ENCODE peak calls at places on chromosomes 16 and 17, in nine cellular contexts. One of them, this sample, is unnamed.

GRCh38 chr17:7114241-7114874 is at the start of gene ASGR2:
- DNase-seq in PC-9: no peak
- DNase-seq in cardiac muscle cell: no peak
- DNase-seq in vagina: no peak
- DNase-seq in Peyer's patch: peak; percentile 36
- DNase-seq in PC-3: no peak
- DNase-seq in lung: no peak
- DNase-seq in HepG2: peak; percentile 98
- DNase-seq in thyroid gland: no peak
- DNase-seq in this sample: no peak

GRCh38 chr17:36641877-36642845 is 40.8 kb downstream of the MRM1 start:
- DNase-seq in PC-9: no peak
- DNase-seq in cardiac muscle cell: peak; percentile 40
- DNase-seq in vagina: no peak
- DNase-seq in Peyer's patch: no peak
- DNase-seq in PC-3: no peak
- DNase-seq in lung: no peak
- DNase-seq in HepG2: no peak
- DNase-seq in thyroid gland: peak; percentile 20
- DNase-seq in this sample: no peak

GRCh38 chr17:76641501-76641900 is 2.1 kb downstream of the ST6GALNAC1 start:
- DNase-seq in PC-9: peak; percentile 93
- DNase-seq in cardiac muscle cell: no peak
- DNase-seq in vagina: no peak
- DNase-seq in Peyer's patch: no peak
- DNase-seq in PC-3: peak; percentile 98
- DNase-seq in lung: no peak
- DNase-seq in HepG2: peak; percentile 71
- DNase-seq in thyroid gland: no peak
- DNase-seq in this sample: no peak

GRCh38 chr17:58301504-58302150 is 20.9 kb upstream of the MPO start:
- DNase-seq in PC-9: no peak
- DNase-seq in cardiac muscle cell: no peak
- DNase-seq in vagina: peak; percentile 89
- DNase-seq in Peyer's patch: no peak
- DNase-seq in PC-3: no peak
- DNase-seq in lung: peak; percentile 26
- DNase-seq in HepG2: no peak
- DNase-seq in thyroid gland: no peak
- DNase-seq in this sample: peak; percentile 70

GRCh38 chr17:18235743-18236256 is 10.4 kb downstream of the LLGL1 start:
- DNase-seq in PC-9: peak; percentile 75
- DNase-seq in cardiac muscle cell: no peak
- DNase-seq in vagina: no peak
- DNase-seq in Peyer's patch: no peak
- DNase-seq in PC-3: peak; percentile 72
- DNase-seq in lung: no peak
- DNase-seq in HepG2: no peak
- DNase-seq in thyroid gland: no peak
- DNase-seq in this sample: no peak

GRCh38 chr16:52545544-52546262 is 1.2 kb downstream of the TOX3 start:
- DNase-seq in PC-9: no peak
- DNase-seq in cardiac muscle cell: peak; percentile 21
- DNase-seq in vagina: no peak
- DNase-seq in Peyer's patch: peak; percentile 52
- DNase-seq in PC-3: no peak
- DNase-seq in lung: no peak
- DNase-seq in HepG2: no peak
- DNase-seq in thyroid gland: no peak
- DNase-seq in this sample: no peak

GRCh38 chr17:13346081-13346533 is 255.6 kb downstream of the HS3ST3A1 start:
- DNase-seq in PC-9: no peak
- DNase-seq in cardiac muscle cell: no peak
- DNase-seq in vagina: no peak
- DNase-seq in Peyer's patch: no peak
- DNase-seq in PC-3: peak; percentile 73
- DNase-seq in lung: no peak
- DNase-seq in HepG2: no peak
- DNase-seq in thyroid gland: no peak
- DNase-seq in this sample: no peak

GRCh38 chr16:82684246-82684645 is 57.5 kb downstream of the CDH13 start:
- DNase-seq in PC-9: no peak
- DNase-seq in cardiac muscle cell: no peak
- DNase-seq in vagina: no peak
- DNase-seq in Peyer's patch: no peak
- DNase-seq in PC-3: no peak
- DNase-seq in lung: no peak
- DNase-seq in HepG2: no peak
- DNase-seq in thyroid gland: no peak
- DNase-seq in this sample: no peak

GRCh38 chr17:73757324-73757942 is 113.2 kb upstream of the SDK2 start:
- DNase-seq in PC-9: no peak
- DNase-seq in cardiac muscle cell: no peak
- DNase-seq in vagina: no peak
- DNase-seq in Peyer's patch: no peak
- DNase-seq in PC-3: no peak
- DNase-seq in lung: no peak
- DNase-seq in HepG2: no peak
- DNase-seq in thyroid gland: no peak
- DNase-seq in this sample: no peak

GRCh38 chr17:73030501-73030911 is 62.0 kb downstream of the SLC39A11 start:
- DNase-seq in PC-9: no peak
- DNase-seq in cardiac muscle cell: no peak
- DNase-seq in vagina: no peak
- DNase-seq in Peyer's patch: peak; percentile 69
- DNase-seq in PC-3: no peak
- DNase-seq in lung: no peak
- DNase-seq in HepG2: peak; percentile 57
- DNase-seq in thyroid gland: no peak
- DNase-seq in this sample: no peak

GRCh38 chr16:57572978-57573733 is 30.7 kb downstream of the ADGRG5 start:
- DNase-seq in PC-9: no peak
- DNase-seq in cardiac muscle cell: no peak
- DNase-seq in vagina: no peak
- DNase-seq in Peyer's patch: no peak
- DNase-seq in PC-3: no peak
- DNase-seq in lung: no peak
- DNase-seq in HepG2: no peak
- DNase-seq in thyroid gland: no peak
- DNase-seq in this sample: peak; percentile 34

GRCh38 chr17:1252203-1252608 is 18.0 kb upstream of the BHLHA9 start:
- DNase-seq in PC-9: no peak
- DNase-seq in cardiac muscle cell: no peak
- DNase-seq in vagina: no peak
- DNase-seq in Peyer's patch: no peak
- DNase-seq in PC-3: no peak
- DNase-seq in lung: no peak
- DNase-seq in HepG2: no peak
- DNase-seq in thyroid gland: no peak
- DNase-seq in this sample: no peak

GRCh38 chr17:19384723-19385391 is 2.1 kb downstream of the MFAP4 start:
- DNase-seq in PC-9: no peak
- DNase-seq in cardiac muscle cell: no peak
- DNase-seq in vagina: no peak
- DNase-seq in Peyer's patch: peak; percentile 77
- DNase-seq in PC-3: no peak
- DNase-seq in lung: peak; percentile 75
- DNase-seq in HepG2: no peak
- DNase-seq in thyroid gland: peak; percentile 95
- DNase-seq in this sample: peak; percentile 96

GRCh38 chr17:75181608-75182318 is 996 bp downstream of the SUMO2 start:
- DNase-seq in PC-9: no peak
- DNase-seq in cardiac muscle cell: peak; percentile 15
- DNase-seq in vagina: no peak
- DNase-seq in Peyer's patch: peak; percentile 62
- DNase-seq in PC-3: no peak
- DNase-seq in lung: no peak
- DNase-seq in HepG2: no peak
- DNase-seq in thyroid gland: peak; percentile 11
- DNase-seq in this sample: no peak

GRCh38 chr17:32279933-32280716 is 14.5 kb downstream of the RHBDL3 start:
- DNase-seq in PC-9: no peak
- DNase-seq in cardiac muscle cell: no peak
- DNase-seq in vagina: no peak
- DNase-seq in Peyer's patch: no peak
- DNase-seq in PC-3: no peak
- DNase-seq in lung: no peak
- DNase-seq in HepG2: no peak
- DNase-seq in thyroid gland: no peak
- DNase-seq in this sample: no peak

GRCh38 chr16:67429053-67429798 is 1.7 kb upstream of the HSD11B2 start:
- DNase-seq in PC-9: no peak
- DNase-seq in cardiac muscle cell: no peak
- DNase-seq in vagina: no peak
- DNase-seq in Peyer's patch: peak; percentile 84
- DNase-seq in PC-3: no peak
- DNase-seq in lung: no peak
- DNase-seq in HepG2: peak; percentile 79
- DNase-seq in thyroid gland: no peak
- DNase-seq in this sample: no peak

DNA sequence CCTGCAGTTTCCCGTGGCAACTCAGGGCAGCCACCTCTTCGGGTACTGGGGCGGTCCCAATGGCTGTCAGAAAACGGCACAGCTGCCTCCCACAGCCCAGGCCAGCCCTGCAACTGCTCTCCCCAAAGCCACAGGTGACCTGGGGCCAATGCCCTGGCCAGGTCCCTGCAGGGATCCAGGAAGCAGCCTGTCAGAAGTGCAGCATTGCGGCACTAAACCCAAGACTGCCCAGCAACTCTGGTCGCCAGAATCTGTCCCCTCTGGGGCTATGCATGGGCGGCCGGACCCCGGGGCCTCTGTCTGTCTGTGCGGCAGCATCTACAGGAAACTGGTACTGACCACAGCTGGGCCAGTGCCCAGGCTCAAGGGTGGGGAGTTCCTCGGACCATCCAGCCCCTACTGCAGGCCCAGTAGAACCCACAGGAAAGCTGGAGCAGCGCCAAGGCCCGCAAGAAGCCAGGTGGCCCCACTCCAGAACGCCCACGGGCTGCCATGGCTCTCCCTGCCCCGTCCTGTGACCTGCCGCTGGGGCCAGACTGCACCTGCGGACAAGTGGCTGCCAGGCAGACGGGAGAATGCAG is 5.5 kb downstream of the CYBC1 start:
- DNase-seq in PC-9: no peak
- DNase-seq in cardiac muscle cell: no peak
- DNase-seq in vagina: no peak
- DNase-seq in Peyer's patch: no peak
- DNase-seq in PC-3: no peak
- DNase-seq in lung: no peak
- DNase-seq in HepG2: no peak
- DNase-seq in thyroid gland: peak; percentile 44
- DNase-seq in this sample: no peak
- H3K27ac ChIP-seq in PC-9: no peak overlapping the region
- H3K27ac ChIP-seq in cardiac muscle cell: no peak overlapping the region
- H3K27ac ChIP-seq in vagina: peak overlapping the region; percentile 12
- H3K27ac ChIP-seq in Peyer's patch: peak overlapping the region; percentile 31
- H3K27ac ChIP-seq in PC-3: no peak overlapping the region
- H3K27ac ChIP-seq in lung: peak overlapping the region; percentile 36
- H3K27ac ChIP-seq in HepG2: no peak overlapping the region
- H3K27ac ChIP-seq in thyroid gland: no peak overlapping the region
- H3K27ac ChIP-seq in this sample: peak overlapping the region; percentile 40

GRCh38 chr17:4053596-4053995 is 89.2 kb downstream of the ZZEF1 start:
- DNase-seq in PC-9: no peak
- DNase-seq in cardiac muscle cell: no peak
- DNase-seq in vagina: no peak
- DNase-seq in Peyer's patch: no peak
- DNase-seq in PC-3: no peak
- DNase-seq in lung: no peak
- DNase-seq in HepG2: no peak
- DNase-seq in thyroid gland: no peak
- DNase-seq in this sample: no peak
- H3K36me3 ChIP-seq in PC-9: peaks cover 29% of the 10 kb centered on the region
- H3K36me3 ChIP-seq in cardiac muscle cell: peaks cover 55% of the 10 kb centered on the region
- H3K36me3 ChIP-seq in vagina: peaks cover 4% of the 10 kb centered on the region
- H3K36me3 ChIP-seq in Peyer's patch: peaks cover 7% of the 10 kb centered on the region
- H3K36me3 ChIP-seq in PC-3: peaks cover 14% of the 10 kb centered on the region
- H3K36me3 ChIP-seq in lung: peaks cover 73% of the 10 kb centered on the region
- H3K36me3 ChIP-seq in HepG2: peaks cover 67% of the 10 kb centered on the region
- H3K36me3 ChIP-seq in thyroid gland: peaks cover 90% of the 10 kb centered on the region
- H3K36me3 ChIP-seq in this sample: peaks cover 100% of the 10 kb centered on the region

DNA sequence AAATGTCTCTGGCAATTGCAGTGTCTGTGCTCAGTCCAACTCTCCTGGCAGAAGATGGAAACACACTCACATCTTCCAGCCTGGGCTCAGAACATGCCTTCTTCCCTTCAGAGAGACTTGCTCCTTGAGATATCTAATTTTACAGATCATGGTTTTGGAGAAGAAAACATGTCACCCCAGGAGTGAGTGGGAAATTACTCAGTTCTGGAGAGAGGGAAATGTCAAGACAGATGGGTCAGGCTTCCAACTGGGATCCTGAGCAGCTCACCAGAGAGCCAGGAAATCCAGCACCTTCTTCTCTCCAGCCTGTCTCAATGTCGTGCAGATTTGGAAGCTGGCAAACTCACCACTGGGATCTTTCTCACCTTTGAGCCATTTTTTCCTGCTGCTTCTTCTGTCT is 494.5 kb downstream of the HS3ST4 start:
- DNase-seq in PC-9: no peak
- DNase-seq in cardiac muscle cell: no peak
- DNase-seq in vagina: no peak
- DNase-seq in Peyer's patch: no peak
- DNase-seq in PC-3: no peak
- DNase-seq in lung: no peak
- DNase-seq in HepG2: no peak
- DNase-seq in thyroid gland: no peak
- DNase-seq in this sample: no peak
- TF ChIP-seq CTCF in PC-9: no peak
- TF ChIP-seq CTCF in cardiac muscle cell: no peak
- TF ChIP-seq CTCF in vagina: no peak
- TF ChIP-seq CTCF in Peyer's patch: no peak
- TF ChIP-seq CTCF in PC-3: no peak
- TF ChIP-seq CTCF in lung: no peak
- TF ChIP-seq CTCF in HepG2: no peak
- TF ChIP-seq CTCF in thyroid gland: no peak
- TF ChIP-seq CTCF in this sample: no peak

DNA sequence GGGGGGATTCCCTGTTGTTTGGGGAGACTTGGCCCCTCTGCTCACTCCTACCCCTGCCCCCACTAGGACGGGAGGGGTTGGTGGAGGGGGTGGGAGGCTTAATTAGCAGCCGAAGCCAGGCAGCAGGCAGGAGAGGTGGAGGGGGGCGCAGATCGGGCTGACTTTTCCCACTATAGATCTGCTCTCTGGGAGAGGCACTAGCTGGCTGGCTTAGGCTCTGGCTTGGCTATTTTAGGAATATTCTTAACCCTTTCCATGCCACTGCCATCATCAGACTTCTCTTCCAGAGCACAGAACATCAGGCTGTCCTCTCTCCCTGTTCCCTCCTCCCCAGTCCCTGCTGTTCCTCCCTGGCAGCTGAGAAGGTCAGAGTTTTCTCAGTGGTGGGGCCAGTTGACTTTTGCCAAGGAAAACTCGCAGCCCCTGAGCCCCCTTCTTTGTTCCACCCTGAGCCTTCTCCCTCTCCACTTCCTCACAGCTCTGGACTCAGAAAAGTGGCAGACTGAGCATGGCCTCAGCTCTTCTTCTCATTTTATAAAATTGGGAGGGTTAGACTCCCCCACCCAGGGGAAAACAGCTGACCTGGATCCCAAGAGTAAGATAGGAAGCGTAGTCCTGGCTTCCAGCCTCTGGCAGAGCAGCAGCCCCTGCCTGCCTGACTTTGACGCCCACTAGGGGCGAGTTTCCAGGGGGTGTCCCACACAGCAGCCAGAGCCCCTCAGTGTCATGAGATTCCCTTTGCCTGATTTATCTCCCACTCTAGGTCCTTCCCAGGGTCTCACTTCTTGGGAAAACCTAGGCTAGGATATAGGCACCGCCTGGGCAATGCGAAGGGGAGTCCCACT is 9.9 kb upstream of the C1QL1 start:
- DNase-seq in PC-9: no peak
- DNase-seq in cardiac muscle cell: peak; percentile 75
- DNase-seq in vagina: no peak
- DNase-seq in Peyer's patch: no peak
- DNase-seq in PC-3: no peak
- DNase-seq in lung: no peak
- DNase-seq in HepG2: no peak
- DNase-seq in thyroid gland: no peak
- DNase-seq in this sample: no peak
- H3K27ac ChIP-seq in PC-9: no peak overlapping the region
- H3K27ac ChIP-seq in cardiac muscle cell: peak overlapping the region; percentile 93
- H3K27ac ChIP-seq in vagina: peak overlapping the region; percentile 78
- H3K27ac ChIP-seq in Peyer's patch: peak overlapping the region; percentile 21
- H3K27ac ChIP-seq in PC-3: no peak overlapping the region
- H3K27ac ChIP-seq in lung: no peak overlapping the region
- H3K27ac ChIP-seq in HepG2: no peak overlapping the region
- H3K27ac ChIP-seq in thyroid gland: no peak overlapping the region
- H3K27ac ChIP-seq in this sample: peak overlapping the region; percentile 67